ENCODE peak calls at places on chromosomes 11 and 22, in ten cellular contexts. One of them, this sample, is unnamed.

GRCh38 chr11:6911946-6912345 is 8.9 kb upstream of the OR2D3 start:
- DNase-seq in BJ: no peak
- DNase-seq in A549: no peak
- DNase-seq in cardiac muscle cell: no peak
- DNase-seq in BE2C: no peak
- DNase-seq in AG09319: no peak
- DNase-seq in tibial artery: no peak
- DNase-seq in mesothelial cell of epicardium: no peak
- DNase-seq in AG09309: no peak
- DNase-seq in fibroblast of pulmonary artery: peak; percentile 80
- DNase-seq in this sample: peak; percentile 27

GRCh38 chr22:42877597-42878340 is 20.7 kb upstream of the ARFGAP3 start:
- DNase-seq in AG09319: no peak
- DNase-seq in BJ: no peak
- DNase-seq in A549: no peak
- DNase-seq in AG09309: no peak
- DNase-seq in fibroblast of pulmonary artery: no peak
- DNase-seq in tibial artery: no peak
- DNase-seq in cardiac muscle cell: peak; percentile 51
- DNase-seq in BE2C: no peak
- DNase-seq in mesothelial cell of epicardium: no peak
- DNase-seq in this sample: no peak

GRCh38 chr11:17979770-17980371 is 33.0 kb downstream of the SERGEF start:
- DNase-seq in BE2C: peak; percentile 11
- DNase-seq in BJ: no peak
- DNase-seq in tibial artery: no peak
- DNase-seq in mesothelial cell of epicardium: peak; percentile 39
- DNase-seq in fibroblast of pulmonary artery: peak; percentile 23
- DNase-seq in AG09309: no peak
- DNase-seq in cardiac muscle cell: peak; percentile 58
- DNase-seq in A549: peak; percentile 57
- DNase-seq in AG09319: no peak
- DNase-seq in this sample: peak; percentile 48

GRCh38 chr11:15819679-15820286 is 536.6 kb downstream of the SOX6 start:
- DNase-seq in fibroblast of pulmonary artery: peak; percentile 65
- DNase-seq in mesothelial cell of epicardium: peak; percentile 69
- DNase-seq in BJ: no peak
- DNase-seq in tibial artery: peak; percentile 60
- DNase-seq in AG09319: no peak
- DNase-seq in cardiac muscle cell: peak; percentile 69
- DNase-seq in AG09309: no peak
- DNase-seq in BE2C: peak; percentile 58
- DNase-seq in A549: peak; percentile 41
- DNase-seq in this sample: peak; percentile 72

GRCh38 chr11:83044958-83045712 is 26.6 kb downstream of the RAB30 start:
- DNase-seq in AG09309: peak; percentile 46
- DNase-seq in tibial artery: no peak
- DNase-seq in cardiac muscle cell: no peak
- DNase-seq in mesothelial cell of epicardium: no peak
- DNase-seq in BJ: no peak
- DNase-seq in A549: peak; percentile 87
- DNase-seq in fibroblast of pulmonary artery: peak; percentile 69
- DNase-seq in AG09319: no peak
- DNase-seq in BE2C: no peak
- DNase-seq in this sample: peak; percentile 85

GRCh38 chr11:123560001-123560400 is 94.4 kb downstream of the SCN3B start:
- DNase-seq in AG09319: peak; percentile 76
- DNase-seq in cardiac muscle cell: no peak
- DNase-seq in AG09309: peak; percentile 84
- DNase-seq in BE2C: peak; percentile 74
- DNase-seq in A549: no peak
- DNase-seq in BJ: peak; percentile 51
- DNase-seq in fibroblast of pulmonary artery: peak; percentile 72
- DNase-seq in tibial artery: peak; percentile 28
- DNase-seq in mesothelial cell of epicardium: peak; percentile 40
- DNase-seq in this sample: no peak

GRCh38 chr11:76316726-76317125 is 64.2 kb downstream of the THAP12 start:
- DNase-seq in fibroblast of pulmonary artery: no peak
- DNase-seq in cardiac muscle cell: no peak
- DNase-seq in BE2C: no peak
- DNase-seq in mesothelial cell of epicardium: no peak
- DNase-seq in tibial artery: no peak
- DNase-seq in A549: no peak
- DNase-seq in BJ: no peak
- DNase-seq in AG09309: no peak
- DNase-seq in AG09319: no peak
- DNase-seq in this sample: no peak

GRCh38 chr11:104534268-104534667 is 364.0 kb downstream of the CASP12 start:
- DNase-seq in AG09319: no peak
- DNase-seq in BE2C: no peak
- DNase-seq in AG09309: no peak
- DNase-seq in mesothelial cell of epicardium: no peak
- DNase-seq in cardiac muscle cell: no peak
- DNase-seq in A549: peak; percentile 0
- DNase-seq in tibial artery: no peak
- DNase-seq in BJ: no peak
- DNase-seq in fibroblast of pulmonary artery: peak; percentile 79
- DNase-seq in this sample: peak; percentile 59

GRCh38 chr11:12842933-12843636 is 166.0 kb upstream of the RASSF10 start:
- DNase-seq in mesothelial cell of epicardium: no peak
- DNase-seq in tibial artery: no peak
- DNase-seq in cardiac muscle cell: peak; percentile 75
- DNase-seq in AG09309: no peak
- DNase-seq in AG09319: no peak
- DNase-seq in fibroblast of pulmonary artery: peak; percentile 94
- DNase-seq in BE2C: peak; percentile 53
- DNase-seq in A549: no peak
- DNase-seq in BJ: no peak
- DNase-seq in this sample: peak; percentile 91

DNA sequence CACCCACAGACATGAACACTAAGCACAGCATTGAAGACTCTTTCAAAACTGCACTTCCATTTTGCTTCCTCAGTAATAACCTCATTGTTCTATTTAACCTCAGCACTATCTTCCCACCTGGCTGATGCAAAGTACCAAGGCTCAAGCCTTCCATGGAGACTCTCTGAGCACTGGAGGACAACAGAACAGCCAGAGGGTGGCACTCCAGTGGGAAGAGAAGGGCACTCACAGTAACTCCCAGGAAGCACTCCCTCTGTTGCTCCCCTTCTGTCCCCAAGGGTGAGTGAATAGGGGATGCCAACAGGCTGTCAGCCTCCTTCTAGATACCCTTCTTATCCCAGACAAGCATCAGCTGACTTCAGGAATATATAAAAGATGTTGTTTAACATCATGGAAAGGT is 3.5 kb downstream of the ME3 start:
- DNase-seq in cardiac muscle cell: no peak
- DNase-seq in AG09309: no peak
- DNase-seq in BJ: no peak
- DNase-seq in tibial artery: no peak
- DNase-seq in A549: no peak
- DNase-seq in BE2C: no peak
- DNase-seq in AG09319: no peak
- DNase-seq in fibroblast of pulmonary artery: no peak
- DNase-seq in mesothelial cell of epicardium: no peak
- DNase-seq in this sample: no peak
- TF ChIP-seq CTCF in cardiac muscle cell: no peak
- TF ChIP-seq CTCF in AG09309: no peak
- TF ChIP-seq CTCF in BJ: no peak
- TF ChIP-seq CTCF in tibial artery: no peak
- TF ChIP-seq CTCF in A549: no peak
- TF ChIP-seq CTCF in BE2C: no peak
- TF ChIP-seq CTCF in AG09319: no peak
- TF ChIP-seq CTCF in fibroblast of pulmonary artery: no peak
- TF ChIP-seq CTCF in mesothelial cell of epicardium: no peak
- TF ChIP-seq CTCF in this sample: no peak

GRCh38 chr11:62546937-62547625 is 475 bp upstream of the AHNAK start:
- DNase-seq in AG09319: no peak
- DNase-seq in tibial artery: no peak
- DNase-seq in cardiac muscle cell: no peak
- DNase-seq in BE2C: no peak
- DNase-seq in fibroblast of pulmonary artery: peak; percentile 42
- DNase-seq in BJ: no peak
- DNase-seq in A549: peak; percentile 66
- DNase-seq in AG09309: no peak
- DNase-seq in mesothelial cell of epicardium: peak; percentile 52
- DNase-seq in this sample: peak; percentile 81

GRCh38 chr11:62544521-62545436 is 1.8 kb downstream of the AHNAK start:
- DNase-seq in AG09319: no peak
- DNase-seq in tibial artery: no peak
- DNase-seq in BJ: no peak
- DNase-seq in A549: peak; percentile 49
- DNase-seq in mesothelial cell of epicardium: peak; percentile 60
- DNase-seq in AG09309: no peak
- DNase-seq in cardiac muscle cell: no peak
- DNase-seq in fibroblast of pulmonary artery: no peak
- DNase-seq in BE2C: no peak
- DNase-seq in this sample: peak; percentile 52

GRCh38 chr11:62546244-62546936 is at the start of gene AHNAK:
- DNase-seq in BE2C: peak; percentile 62
- DNase-seq in BJ: no peak
- DNase-seq in mesothelial cell of epicardium: peak; percentile 82
- DNase-seq in fibroblast of pulmonary artery: peak; percentile 63
- DNase-seq in A549: peak; percentile 67
- DNase-seq in tibial artery: peak; percentile 88
- DNase-seq in cardiac muscle cell: peak; percentile 87
- DNase-seq in AG09309: no peak
- DNase-seq in AG09319: no peak
- DNase-seq in this sample: peak; percentile 70

GRCh38 chr11:62543680-62544444 is 2.7 kb downstream of the AHNAK start:
- DNase-seq in tibial artery: no peak
- DNase-seq in AG09309: no peak
- DNase-seq in BJ: no peak
- DNase-seq in AG09319: no peak
- DNase-seq in BE2C: no peak
- DNase-seq in A549: no peak
- DNase-seq in fibroblast of pulmonary artery: no peak
- DNase-seq in cardiac muscle cell: no peak
- DNase-seq in mesothelial cell of epicardium: no peak
- DNase-seq in this sample: peak; percentile 38

DNA sequence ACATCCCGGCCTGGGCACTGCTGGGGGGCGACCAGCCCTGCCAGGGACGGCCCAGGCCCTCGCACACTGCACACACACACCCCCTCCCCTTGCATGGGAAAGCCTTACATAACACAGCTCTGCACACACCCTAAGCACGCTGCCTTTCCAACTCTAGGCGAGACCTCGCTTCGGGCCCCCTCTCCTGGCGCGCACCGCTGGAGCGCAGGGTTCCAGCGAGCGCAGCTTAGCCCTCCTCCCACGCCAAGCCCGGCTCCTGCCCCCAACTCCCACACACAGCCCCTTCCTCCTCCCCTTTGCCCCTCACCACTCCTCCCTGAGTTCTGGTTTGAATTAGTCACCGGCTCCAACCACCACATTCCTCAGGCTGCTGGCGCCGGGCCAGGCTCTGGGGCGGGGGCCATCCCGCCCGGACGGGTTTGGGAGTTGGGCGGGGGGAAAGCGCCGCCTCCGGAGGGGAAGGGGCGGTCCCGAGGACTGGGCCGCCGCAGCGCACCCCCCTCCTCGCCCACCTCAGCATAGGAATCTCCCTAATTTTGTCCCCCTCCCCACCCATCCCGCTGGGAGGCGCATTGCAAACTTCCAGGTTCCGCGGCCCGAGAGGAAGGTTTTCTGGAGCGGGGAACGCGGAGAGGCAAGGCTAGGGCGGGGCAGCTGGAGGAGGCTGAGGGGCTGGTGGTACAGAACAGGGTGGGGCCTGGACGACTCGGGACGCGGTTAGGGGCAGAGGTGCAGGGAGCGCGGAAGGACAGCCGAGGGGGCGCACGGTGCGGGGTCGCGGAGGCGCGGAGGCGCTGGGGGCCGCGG is 966 bp downstream of the AHNAK start:
- DNase-seq in BJ: peak; percentile 52
- DNase-seq in cardiac muscle cell: peak; percentile 84
- DNase-seq in fibroblast of pulmonary artery: peak; percentile 97
- DNase-seq in A549: peak; percentile 89
- DNase-seq in tibial artery: peak; percentile 95
- DNase-seq in mesothelial cell of epicardium: peak; percentile 98
- DNase-seq in BE2C: peak; percentile 70
- DNase-seq in AG09309: peak; percentile 64
- DNase-seq in AG09319: peak; percentile 86
- DNase-seq in this sample: peak; percentile 96
- TF ChIP-seq CTCF in BJ: peak; percentile 10
- TF ChIP-seq CTCF in cardiac muscle cell: peak; percentile 15
- TF ChIP-seq CTCF in fibroblast of pulmonary artery: peak; percentile 2
- TF ChIP-seq CTCF in A549: no peak
- TF ChIP-seq CTCF in tibial artery: no peak
- TF ChIP-seq CTCF in mesothelial cell of epicardium: no peak
- TF ChIP-seq CTCF in BE2C: no peak
- TF ChIP-seq CTCF in AG09309: no peak
- TF ChIP-seq CTCF in AG09319: no peak
- TF ChIP-seq CTCF in this sample: no peak

DNA sequence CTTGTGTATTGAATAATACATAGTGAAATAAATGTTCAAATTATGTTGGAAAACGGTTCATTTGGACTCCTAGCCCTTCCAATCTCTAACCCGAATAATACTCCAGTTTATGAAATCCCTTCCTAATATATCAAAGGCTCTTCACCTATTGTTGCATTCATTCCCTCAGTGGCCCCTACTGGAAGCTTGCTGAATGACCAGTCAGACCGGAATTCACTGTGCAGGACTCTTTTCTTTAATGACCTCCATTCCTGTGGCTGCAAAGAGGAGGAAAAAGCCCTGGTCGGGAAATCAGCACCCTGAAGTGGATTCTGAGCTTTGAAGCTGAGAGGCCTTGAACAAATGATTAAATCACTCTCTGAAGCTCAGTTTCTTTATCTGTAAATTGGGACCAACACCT is 19.1 kb upstream of the RCN1 start:
- DNase-seq in AG09309: peak; percentile 43
- DNase-seq in cardiac muscle cell: peak; percentile 35
- DNase-seq in fibroblast of pulmonary artery: peak; percentile 67
- DNase-seq in tibial artery: no peak
- DNase-seq in BE2C: no peak
- DNase-seq in BJ: no peak
- DNase-seq in A549: peak; percentile 40
- DNase-seq in mesothelial cell of epicardium: no peak
- DNase-seq in AG09319: no peak
- DNase-seq in this sample: peak; percentile 57
- TF ChIP-seq CTCF in AG09309: peak; percentile 69
- TF ChIP-seq CTCF in cardiac muscle cell: peak; percentile 66
- TF ChIP-seq CTCF in fibroblast of pulmonary artery: peak; percentile 72
- TF ChIP-seq CTCF in tibial artery: no peak
- TF ChIP-seq CTCF in BE2C: peak; percentile 32
- TF ChIP-seq CTCF in BJ: peak; percentile 70
- TF ChIP-seq CTCF in A549: no peak
- TF ChIP-seq CTCF in mesothelial cell of epicardium: no peak
- TF ChIP-seq CTCF in AG09319: peak; percentile 50
- TF ChIP-seq CTCF in this sample: peak; percentile 35

DNA sequence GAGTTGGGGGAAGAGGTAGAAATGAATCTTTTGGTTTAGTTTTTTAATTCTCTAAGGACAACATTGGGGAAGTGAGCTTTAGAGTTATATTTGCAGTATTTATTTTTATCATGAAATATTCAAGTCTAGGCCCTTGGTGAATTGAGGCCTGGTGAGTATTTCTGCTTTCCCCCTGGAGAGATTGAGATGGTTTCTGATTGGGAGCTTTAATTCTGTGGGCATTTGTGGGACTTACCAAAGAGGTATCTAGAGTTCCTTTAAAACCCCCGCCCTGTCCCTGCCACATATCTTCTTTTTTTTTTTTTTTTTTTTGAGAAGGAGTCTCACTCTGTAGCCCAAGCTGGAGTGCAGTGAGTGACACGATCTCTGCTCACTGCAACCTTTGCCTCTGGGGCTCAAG is 9.6 kb downstream of the ACO2 start:
- DNase-seq in tibial artery: no peak
- DNase-seq in A549: no peak
- DNase-seq in AG09309: no peak
- DNase-seq in AG09319: no peak
- DNase-seq in BE2C: no peak
- DNase-seq in cardiac muscle cell: no peak
- DNase-seq in mesothelial cell of epicardium: no peak
- DNase-seq in fibroblast of pulmonary artery: no peak
- DNase-seq in BJ: no peak
- DNase-seq in this sample: no peak
- TF ChIP-seq CTCF in tibial artery: no peak
- TF ChIP-seq CTCF in A549: no peak
- TF ChIP-seq CTCF in AG09309: no peak
- TF ChIP-seq CTCF in AG09319: no peak
- TF ChIP-seq CTCF in BE2C: no peak
- TF ChIP-seq CTCF in cardiac muscle cell: no peak
- TF ChIP-seq CTCF in mesothelial cell of epicardium: no peak
- TF ChIP-seq CTCF in fibroblast of pulmonary artery: no peak
- TF ChIP-seq CTCF in BJ: no peak
- TF ChIP-seq CTCF in this sample: no peak